ENCODE peak calls at places on chromosomes 6 and 20, in four cellular contexts. F is fibroblast of the aortic adventitia, W is amygdala, L is cerebellar cortex. Q is an unnamed sample.

GRCh38 chr6:106556368-106556960 is 72.8 kb downstream of the RTN4IP1 start:
- DNase-seq in F (peak), W (no peak), L (peak), Q (peak)

GRCh38 chr6:156686940-156687874 is 90.0 kb upstream of the ARID1B start:
- DNase-seq in F (peak), W (peak), L (peak), Q (peak)

GRCh38 chr6:137724495-137725211 is 142.4 kb upstream of the TNFAIP3 start:
- DNase-seq in F (no peak), W (no peak), L (no peak), Q (no peak)

GRCh38 chr20:57065646-57066045 is 200.8 kb downstream of the BMP7 start:
- DNase-seq in F (no peak), W (no peak), L (no peak), Q (no peak)

GRCh38 chr6:96923871-96924493 is 546 bp upstream of the KLHL32 start:
- DNase-seq in F (no peak), W (no peak), L (peak), Q (peak)

GRCh38 chr6:72783667-72784066 is 161.8 kb downstream of the KCNQ5 start:
- DNase-seq in F (peak), W (no peak), L (no peak), Q (no peak)

GRCh38 chr6:38509713-38510112 is 130.0 kb downstream of the BTBD9 start:
- DNase-seq in F (peak), W (no peak), L (no peak), Q (no peak)

GRCh38 chr20:25692499-25692898 is 4.2 kb downstream of the ZNF337 start:
- DNase-seq in F (peak), W (no peak), L (no peak), Q (no peak)

GRCh38 chr20:46060301-46060881 is 29.4 kb downstream of the NCOA5 start:
- DNase-seq in F (no peak), W (no peak), L (no peak), Q (no peak)

GRCh38 chr6:144415835-144416237 is 130.7 kb downstream of the UTRN start:
- DNase-seq in F (peak), W (no peak), L (no peak), Q (no peak)

GRCh38 chr6:3825851-3826581 is 23.2 kb upstream of the FAM50B start:
- DNase-seq in F (peak), W (no peak), L (peak), Q (peak)

GRCh38 chr6:125846292-125847024 is 55.7 kb downstream of the NCOA7 start:
- DNase-seq in F (no peak), W (no peak), L (no peak), Q (no peak)

GRCh38 chr6:138987299-138987642 is 782 bp downstream of the REPS1 start:
- DNase-seq in F (no peak), W (no peak), L (no peak), Q (no peak)

GRCh38 chr6:29633532-29633901 is 534 bp upstream of the GABBR1 start:
- DNase-seq in F (no peak), W (no peak), L (peak), Q (peak)

GRCh38 chr6:70884074-70884983 is 72.5 kb downstream of the B3GAT2 start:
- DNase-seq in F (peak), W (peak), L (peak), Q (peak)

GRCh38 chr20:5504061-5504739 is 187.4 kb upstream of the PROKR2 start:
- DNase-seq in F (peak), W (peak), L (peak), Q (peak)

GRCh38 chr6:108714012-108714773 is 134.0 kb upstream of the ARMC2 start:
- DNase-seq in F (peak), W (no peak), L (no peak), Q (no peak)

GRCh38 chr6:57013501-57013900 is 33.0 kb upstream of the KIAA1586 start:
- DNase-seq in F (peak), W (no peak), L (no peak), Q (no peak)

GRCh38 chr20:44582321-44583025 is at the start of gene PKIG:
- DNase-seq in F (peak), W (no peak), L (no peak), Q (no peak)

GRCh38 chr20:62529916-62530642 is 54.3 kb upstream of the GATA5 start:
- DNase-seq in F (no peak), W (no peak), L (no peak), Q (no peak)

GRCh38 chr6:105763866-105764265 is 322.3 kb upstream of the PRDM1 start:
- DNase-seq in F (no peak), W (no peak), L (no peak), Q (no peak)

GRCh38 chr6:41374618-41375590 is 39.5 kb downstream of the NCR2 start:
- DNase-seq in F (no peak), W (no peak), L (no peak), Q (no peak)

GRCh38 chr20:4060054-4060795 is 44.9 kb upstream of the RNF24 start:
- DNase-seq in F (no peak), W (no peak), L (no peak), Q (no peak)

GRCh38 chr20:32528905-32529670 is 56.0 kb downstream of the NOL4L start:
- DNase-seq in F (no peak), W (no peak), L (no peak), Q (no peak)

GRCh38 chr20:50217207-50217949 is 26.7 kb downstream of the CEBPB start:
- DNase-seq in F (no peak), W (no peak), L (no peak), Q (no peak)

GRCh38 chr6:149190228-149190831 is 127.2 kb upstream of the TAB2 start:
- DNase-seq in F (peak), W (no peak), L (peak), Q (no peak)

GRCh38 chr20:37986873-37987601 is 46.2 kb downstream of the TTI1 start:
- DNase-seq in F (peak), W (no peak), L (peak), Q (peak)

GRCh38 chr6:35568967-35569606 is 56.4 kb upstream of the TULP1 start:
- DNase-seq in F (no peak), W (no peak), L (peak), Q (peak)

GRCh38 chr6:162620067-162620466 is 107.5 kb downstream of the PRKN start:
- DNase-seq in F (no peak), W (no peak), L (no peak), Q (no peak)